ENCODE peak calls at places on chromosomes 11 and 22, in seven cellular contexts. Z is HL-60, V is stomach, K is esophagus muscularis mucosa, X is NCI-H524, O is G401, U is Kasumi-1. S is an unnamed sample.

GRCh38 chr11:3982431-3982830 is 112.2 kb upstream of the RRM1 start:
- DNase-seq in Z (no peak), V (no peak), K (no peak), X (no peak), O (no peak), U (no peak), S (no peak)

GRCh38 chr11:69760319-69760718 is 14.8 kb downstream of the FGF4 start:
- DNase-seq in Z (no peak), V (no peak), K (no peak), X (no peak), O (no peak), U (no peak), S (no peak)

GRCh38 chr22:27720860-27721259 is 80.7 kb downstream of the MN1 start:
- DNase-seq in Z (no peak), V (no peak), K (no peak), X (no peak), O (no peak), U (no peak), S (peak; percentile 19)

GRCh38 chr22:36395061-36395849 is 7.5 kb upstream of the MYH9 start:
- DNase-seq in Z (no peak), V (peak; percentile 46), K (no peak), X (no peak), O (no peak), U (no peak), S (no peak)

GRCh38 chr11:17772704-17773600 is 38.4 kb downstream of the KCNC1 start:
- DNase-seq in Z (no peak), V (no peak), K (no peak), X (no peak), O (no peak), U (no peak), S (no peak)

GRCh38 chr11:69683764-69684333 is 8.7 kb upstream of the LTO1 start:
- DNase-seq in Z (no peak), V (peak; percentile 42), K (no peak), X (peak; percentile 20), O (no peak), U (no peak), S (peak; percentile 15)

GRCh38 chr22:22380098-22381030 is 128.2 kb downstream of the ZNF280B start:
- DNase-seq in Z (no peak), V (no peak), K (peak; percentile 88), X (peak; percentile 28), O (no peak), U (no peak), S (peak; percentile 15)

GRCh38 chr11:65132238-65132987 is 1.9 kb downstream of the SYVN1 start:
- DNase-seq in Z (no peak), V (no peak), K (no peak), X (no peak), O (no peak), U (no peak), S (no peak)

GRCh38 chr22:28810839-28811491 is 10.6 kb upstream of the XBP1 start:
- DNase-seq in Z (peak; percentile 90), V (no peak), K (no peak), X (no peak), O (no peak), U (peak; percentile 97), S (no peak)

GRCh38 chr11:14414470-14415461 is 55.8 kb upstream of the RRAS2 start:
- DNase-seq in Z (no peak), V (no peak), K (no peak), X (no peak), O (no peak), U (no peak), S (no peak)